ENCODE peak calls at places on chromosomes 7 and 10, in four cellular contexts. Y, O, F and X are unnamed samples.

GRCh38 chr10:61613665-61614064 is 49.1 kb upstream of the CABCOCO1 start:
- DNase-seq in Y (no peak), O (no peak), F (no peak), X (no peak)

GRCh38 chr10:79239930-79240713 is 107.1 kb upstream of the PPIF start:
- DNase-seq in Y (peak), O (no peak), F (peak), X (no peak)

GRCh38 chr10:50392966-50393718 is 141.8 kb upstream of the ASAH2 start:
- DNase-seq in Y (no peak), O (peak), F (peak), X (no peak)

GRCh38 chr10:93993782-93994668 is at the start of gene PLCE1:
- DNase-seq in Y (peak), O (peak), F (peak), X (peak)

GRCh38 chr10:69572159-69573055 is 815 bp downstream of the NEUROG3 start:
- DNase-seq in Y (no peak), O (no peak), F (no peak), X (no peak)

GRCh38 chr7:76394962-76395361 is 14.5 kb downstream of the SSC4D start:
- DNase-seq in Y (no peak), O (no peak), F (no peak), X (no peak)

GRCh38 chr10:127756264-127756663 is 19.3 kb downstream of the FOXI2 start:
- DNase-seq in Y (no peak), O (peak), F (no peak), X (no peak)

GRCh38 chr7:54831644-54832095 is 72.7 kb upstream of the SEC61G start:
- DNase-seq in Y (no peak), O (peak), F (no peak), X (no peak)

GRCh38 chr10:85679061-85679460 is 687.5 kb downstream of the GRID1 start:
- DNase-seq in Y (no peak), O (no peak), F (no peak), X (no peak)

GRCh38 chr10:89295597-89295996 is 6.2 kb upstream of the IFIT2 start:
- DNase-seq in Y (no peak), O (peak), F (no peak), X (no peak)

GRCh38 chr7:14639329-14639728 is 263.2 kb downstream of the DGKB start:
- DNase-seq in Y (no peak), O (no peak), F (no peak), X (no peak)

GRCh38 chr7:30863694-30864011 is 48.0 kb upstream of the AQP1 start:
- DNase-seq in Y (no peak), O (peak), F (no peak), X (no peak)

GRCh38 chr7:138030679-138031351 is 28.9 kb upstream of the CREB3L2 start:
- DNase-seq in Y (no peak), O (peak), F (no peak), X (no peak)

DNA sequence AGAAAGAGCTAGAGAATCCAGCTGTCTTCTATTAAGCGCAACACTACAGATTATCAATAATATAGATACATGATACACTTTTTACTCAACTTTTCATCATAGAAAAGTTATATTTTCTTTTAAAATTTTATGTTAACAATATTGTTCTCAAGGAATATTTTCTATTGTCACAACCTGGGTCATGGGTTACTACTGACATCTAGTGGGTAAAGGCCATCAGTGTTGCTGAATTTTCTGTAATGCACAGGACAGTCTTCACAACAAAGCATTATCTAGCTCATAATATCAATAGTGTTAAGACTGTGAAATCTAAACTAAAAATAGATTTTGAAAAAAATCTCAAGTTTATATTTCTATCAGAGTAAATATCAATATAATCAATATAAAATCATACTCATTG is 209.8 kb downstream of the ZNF33B start:
- DNase-seq in Y (no peak), O (peak), F (no peak), X (no peak)
- TF ChIP-seq CTCF in Y (peak), O (peak), F (peak), X (peak)

GRCh38 chr10:75197066-75197465 is 13.5 kb upstream of the VDAC2 start:
- DNase-seq in Y (no peak), O (no peak), F (no peak), X (no peak)

GRCh38 chr10:75195035-75195763 is 15.4 kb upstream of the VDAC2 start:
- DNase-seq in Y (no peak), O (peak), F (no peak), X (no peak)

GRCh38 chr10:75201793-75202307 is 8.7 kb upstream of the VDAC2 start:
- DNase-seq in Y (no peak), O (no peak), F (peak), X (no peak)

GRCh38 chr10:75202321-75203096 is 8.1 kb upstream of the VDAC2 start:
- DNase-seq in Y (no peak), O (peak), F (peak), X (no peak)

GRCh38 chr10:75197906-75198305 is 12.7 kb upstream of the VDAC2 start:
- DNase-seq in Y (no peak), O (no peak), F (no peak), X (no peak)
- TF ChIP-seq CTCF in Y (no peak), O (no peak), F (no peak), X (no peak)

DNA sequence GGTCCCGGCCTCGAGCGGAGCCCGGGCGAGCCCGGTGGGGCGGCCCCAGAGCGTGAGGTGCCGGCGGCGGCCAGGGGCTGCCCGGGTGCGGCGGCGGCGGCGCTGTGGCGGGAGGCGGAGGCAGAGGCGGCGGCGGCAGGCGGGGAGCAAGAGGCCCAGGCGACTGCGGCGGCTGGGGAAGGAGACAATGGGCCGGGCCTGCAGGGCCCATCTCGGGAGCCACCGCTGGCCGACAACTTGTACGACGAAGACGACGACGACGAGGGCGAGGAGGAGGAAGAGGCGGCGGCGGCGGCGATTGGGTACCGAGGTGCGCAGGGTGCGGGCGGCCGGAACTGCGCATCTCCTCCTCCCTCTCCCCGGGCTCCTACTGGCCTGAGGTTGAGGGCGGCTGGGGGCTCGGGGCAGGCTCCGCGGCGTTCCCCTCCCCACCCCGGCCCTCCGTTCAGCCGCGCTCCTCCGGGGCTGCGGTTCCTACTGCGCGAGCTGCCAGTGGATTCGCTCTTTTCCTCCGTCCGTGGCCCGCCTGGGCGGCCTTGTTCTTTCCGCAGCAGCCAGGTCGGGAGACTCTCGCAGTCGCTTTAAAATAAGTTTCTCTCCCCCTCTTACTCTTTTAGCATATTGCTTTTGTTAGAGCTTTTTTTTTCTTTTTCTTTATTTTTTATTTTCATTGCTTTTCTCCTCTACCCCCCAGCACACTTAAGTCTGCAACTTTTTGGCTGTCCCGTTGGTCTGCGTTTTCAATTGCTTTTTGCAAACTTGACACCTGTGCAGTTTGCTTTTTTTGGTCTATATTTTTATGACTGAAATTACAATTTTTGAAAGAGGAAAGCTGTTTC is 605 bp downstream of the SIRT1 start:
- DNase-seq in Y (peak), O (peak), F (peak), X (peak)
- TF ChIP-seq CTCF in Y (peak), O (no peak), F (peak), X (no peak)

GRCh38 chr7:82507976-82508677 is 64.5 kb upstream of the CACNA2D1 start:
- DNase-seq in Y (peak), O (no peak), F (peak), X (peak)

GRCh38 chr7:82507365-82507975 is 63.9 kb upstream of the CACNA2D1 start:
- DNase-seq in Y (no peak), O (no peak), F (no peak), X (no peak)

GRCh38 chr7:82501256-82501815 is 57.8 kb upstream of the CACNA2D1 start:
- DNase-seq in Y (no peak), O (no peak), F (no peak), X (no peak)

GRCh38 chr7:82506702-82507101 is 63.1 kb upstream of the CACNA2D1 start:
- DNase-seq in Y (no peak), O (peak), F (no peak), X (no peak)

DNA sequence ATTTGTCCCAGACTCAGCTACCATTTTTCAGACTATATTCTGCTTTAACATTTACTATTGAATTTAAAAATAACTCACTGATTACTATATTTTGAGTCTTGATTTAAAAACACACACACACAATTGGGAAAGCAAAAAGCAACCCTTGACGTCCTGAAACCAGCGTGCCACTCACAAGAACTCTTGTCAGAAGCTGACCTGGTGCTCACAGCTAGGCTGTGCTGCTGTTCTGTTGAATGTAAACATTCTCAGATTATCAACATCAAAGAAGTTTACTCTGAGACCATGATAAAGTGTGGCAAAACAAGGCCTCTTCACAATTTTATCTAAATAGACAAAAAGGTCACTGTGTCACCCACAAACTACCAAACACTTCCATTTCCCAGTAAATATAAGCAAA is 62.6 kb upstream of the CACNA2D1 start:
- DNase-seq in Y (no peak), O (peak), F (no peak), X (no peak)
- TF ChIP-seq CTCF in Y (no peak), O (peak), F (no peak), X (no peak)

DNA sequence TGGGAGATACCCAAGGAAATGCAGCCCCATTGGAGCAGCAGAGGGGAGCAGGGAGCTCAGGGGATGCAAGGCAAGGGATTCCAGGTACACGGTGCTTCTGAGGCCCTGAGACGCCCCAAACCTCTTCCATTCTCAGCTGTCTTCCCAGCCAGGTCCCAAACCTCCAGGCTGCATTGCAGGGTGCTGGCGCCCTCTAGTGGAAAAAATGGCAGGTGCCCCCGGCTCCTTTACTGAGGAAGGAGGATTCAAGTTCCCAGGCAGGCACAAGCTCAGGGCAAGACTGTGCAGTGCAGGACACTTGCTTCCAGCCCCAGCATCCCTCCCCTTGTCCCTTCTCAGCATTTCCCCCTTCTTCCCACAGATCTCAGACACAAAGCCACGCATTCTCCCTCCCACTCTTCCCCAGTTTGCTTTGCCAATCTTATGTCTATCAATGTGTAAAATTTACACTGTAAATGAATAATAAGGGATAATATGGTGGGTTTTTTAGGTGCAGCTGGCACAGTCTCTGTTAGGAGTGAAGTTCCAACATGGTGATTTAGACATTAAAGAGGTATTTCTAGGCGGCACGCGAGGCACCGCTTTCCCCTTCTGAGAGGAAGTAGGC is 46.1 kb downstream of the GPAM start:
- DNase-seq in Y (peak), O (peak), F (peak), X (peak)
- TF ChIP-seq CTCF in Y (peak), O (peak), F (peak), X (peak)